ENCODE peak calls at places on chromosomes 12 and 14, in four cellular contexts. X is astrocyte of the spinal cord, H is OCI-LY7, G is RWPE1. W is an unnamed sample.

GRCh38 chr12:95882080-95882479 is 23.3 kb downstream of the SNRPF start:
- DNase-seq in X (peak), H (no peak), G (no peak), W (no peak)

GRCh38 chr14:24196071-24197061 is 1.1 kb upstream of the TM9SF1 start:
- DNase-seq in X (peak), H (peak), G (no peak), W (peak)

GRCh38 chr12:10031771-10032175 is 1.3 kb downstream of the CLEC9A start:
- DNase-seq in X (peak), H (no peak), G (peak), W (peak)

GRCh38 chr14:97442363-97442762 is 645.2 kb downstream of the VRK1 start:
- DNase-seq in X (no peak), H (no peak), G (no peak), W (no peak)

GRCh38 chr12:28610401-28611114 is 420.3 kb downstream of the CCDC91 start:
- DNase-seq in X (peak), H (no peak), G (no peak), W (no peak)

GRCh38 chr12:123900898-123901376 is 71.7 kb downstream of the CCDC92 start:
- DNase-seq in X (peak), H (no peak), G (no peak), W (no peak)

GRCh38 chr12:118061011-118061875 is at the start of gene WSB2:
- DNase-seq in X (peak), H (peak), G (peak), W (peak)

GRCh38 chr12:118645219-118645618 is 268.9 kb downstream of the SUDS3 start:
- DNase-seq in X (no peak), H (peak), G (peak), W (no peak)

GRCh38 chr12:123712780-123713319 is 697 bp downstream of the ATP6V0A2 start:
- DNase-seq in X (peak), H (no peak), G (no peak), W (no peak)

GRCh38 chr12:79174656-79175055 is 310.1 kb downstream of the SYT1 start:
- DNase-seq in X (peak), H (peak), G (peak), W (peak)

GRCh38 chr14:50954811-50955372 is 10.6 kb upstream of the PYGL start:
- DNase-seq in X (peak), H (peak), G (peak), W (peak)

GRCh38 chr12:11861864-11862600 is 208.7 kb upstream of the BCL2L14 start:
- DNase-seq in X (no peak), H (no peak), G (no peak), W (no peak)

GRCh38 chr14:69711065-69711464 is 55.9 kb upstream of the SRSF5 start:
- DNase-seq in X (no peak), H (no peak), G (no peak), W (peak)

GRCh38 chr14:105019861-105020814 is 745 bp downstream of the CDCA4 start:
- DNase-seq in X (peak), H (peak), G (no peak), W (peak)

GRCh38 chr12:109131522-109132050 is 15.2 kb downstream of the ACACB start:
- DNase-seq in X (no peak), H (peak), G (no peak), W (no peak)

GRCh38 chr12:109127533-109128242 is 11.3 kb downstream of the ACACB start:
- DNase-seq in X (no peak), H (no peak), G (no peak), W (no peak)

GRCh38 chr12:109130755-109131521 is 14.6 kb downstream of the ACACB start:
- DNase-seq in X (no peak), H (peak), G (no peak), W (no peak)

GRCh38 chr12:109126781-109127180 is 10.4 kb downstream of the ACACB start:
- DNase-seq in X (no peak), H (no peak), G (no peak), W (peak)

GRCh38 chr12:109130297-109130696 is 13.9 kb downstream of the ACACB start:
- DNase-seq in X (no peak), H (no peak), G (no peak), W (no peak)
- TF ChIP-seq CTCF in X (no peak), H (no peak), G (no peak), W (no peak)

GRCh38 chr12:67630373-67631088 is 18.0 kb upstream of the DYRK2 start:
- DNase-seq in X (peak), H (peak), G (no peak), W (peak)
- TF ChIP-seq CTCF in X (no peak), H (peak), G (no peak), W (no peak)

GRCh38 chr12:6335451-6336078 is 6.3 kb downstream of the TNFRSF1A start:
- DNase-seq in X (peak), H (peak), G (peak), W (peak)
- TF ChIP-seq CTCF in X (peak), H (peak), G (peak), W (peak)

GRCh38 chr14:60304509-60304908 is 55.5 kb downstream of the PPM1A start:
- DNase-seq in X (no peak), H (no peak), G (no peak), W (no peak)
- TF ChIP-seq CTCF in X (no peak), H (no peak), G (no peak), W (no peak)

GRCh38 chr14:64963611-64964010 is 8.5 kb downstream of the RAB15 start:
- DNase-seq in X (no peak), H (no peak), G (no peak), W (no peak)

GRCh38 chr14:64958201-64958600 is 13.9 kb downstream of the RAB15 start:
- DNase-seq in X (no peak), H (no peak), G (no peak), W (no peak)

GRCh38 chr14:64958743-64959142 is 13.4 kb downstream of the RAB15 start:
- DNase-seq in X (no peak), H (no peak), G (no peak), W (no peak)

GRCh38 chr14:64956697-64957412 is 14.3 kb upstream of the GPX2 start:
- DNase-seq in X (no peak), H (no peak), G (no peak), W (no peak)

DNA sequence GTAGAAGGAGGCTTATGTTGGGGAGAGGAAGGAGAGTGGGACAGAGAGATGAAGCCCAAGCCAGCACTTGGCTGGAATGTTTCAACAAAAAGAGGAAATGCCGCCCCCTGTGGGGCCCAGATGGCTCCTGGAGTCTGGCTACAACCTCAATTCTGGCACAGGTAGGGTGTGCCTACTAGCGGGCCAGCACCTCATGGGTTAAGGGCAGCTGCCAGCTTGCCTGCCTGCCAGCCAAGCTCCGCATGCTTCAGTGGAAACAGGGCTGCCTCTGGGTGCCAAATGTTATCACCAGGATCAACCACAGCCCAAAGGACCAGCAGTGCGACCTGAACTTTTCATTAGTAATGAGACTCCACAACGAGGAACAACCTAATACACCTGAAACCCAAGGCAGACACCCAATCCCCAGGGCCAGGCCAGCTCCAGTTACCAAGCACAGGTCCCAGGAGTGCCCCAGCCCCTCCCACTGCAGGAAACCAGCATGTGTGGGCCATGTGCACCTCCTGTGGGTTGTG is 11.3 kb downstream of the RAB15 start:
- DNase-seq in X (no peak), H (no peak), G (no peak), W (no peak)
- TF ChIP-seq CTCF in X (peak), H (peak), G (no peak), W (no peak)

DNA sequence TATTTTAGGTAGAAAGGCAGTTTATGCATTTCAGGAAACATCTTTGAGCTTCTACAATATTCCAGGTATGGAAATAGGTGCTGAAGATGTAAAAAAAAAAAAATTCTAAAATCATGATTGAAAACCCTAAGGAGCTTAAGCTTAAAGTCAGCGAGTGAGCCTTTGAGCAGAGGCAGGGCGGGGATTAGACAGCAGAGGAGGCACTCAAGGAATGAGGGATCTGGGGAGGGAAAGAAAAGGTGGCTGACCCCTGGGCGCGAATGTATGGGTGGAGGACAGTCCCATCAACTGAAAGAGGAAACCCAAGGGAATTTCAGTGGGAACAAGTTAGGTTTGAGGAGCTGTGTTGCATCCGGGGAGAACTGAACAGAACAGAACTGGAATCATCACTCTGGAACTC is 6.4 kb upstream of the PTMS start:
- DNase-seq in X (no peak), H (no peak), G (no peak), W (no peak)
- TF ChIP-seq CTCF in X (no peak), H (no peak), G (no peak), W (no peak)

GRCh38 chr12:111268738-111269572 is 99.9 kb downstream of the PHETA1 start:
- DNase-seq in X (no peak), H (peak), G (no peak), W (no peak)
- TF ChIP-seq CTCF in X (peak), H (peak), G (peak), W (peak)

GRCh38 chr14:23125006-23125405 is 6.0 kb upstream of the CEBPE start:
- DNase-seq in X (no peak), H (no peak), G (no peak), W (no peak)

GRCh38 chr14:23124337-23124954 is 5.4 kb upstream of the CEBPE start:
- DNase-seq in X (no peak), H (no peak), G (no peak), W (no peak)

GRCh38 chr14:23125933-23126524 is 7.0 kb upstream of the CEBPE start:
- DNase-seq in X (no peak), H (no peak), G (no peak), W (no peak)

GRCh38 chr14:23127861-23128260 is 8.8 kb upstream of the CEBPE start:
- DNase-seq in X (no peak), H (no peak), G (no peak), W (no peak)

DNA sequence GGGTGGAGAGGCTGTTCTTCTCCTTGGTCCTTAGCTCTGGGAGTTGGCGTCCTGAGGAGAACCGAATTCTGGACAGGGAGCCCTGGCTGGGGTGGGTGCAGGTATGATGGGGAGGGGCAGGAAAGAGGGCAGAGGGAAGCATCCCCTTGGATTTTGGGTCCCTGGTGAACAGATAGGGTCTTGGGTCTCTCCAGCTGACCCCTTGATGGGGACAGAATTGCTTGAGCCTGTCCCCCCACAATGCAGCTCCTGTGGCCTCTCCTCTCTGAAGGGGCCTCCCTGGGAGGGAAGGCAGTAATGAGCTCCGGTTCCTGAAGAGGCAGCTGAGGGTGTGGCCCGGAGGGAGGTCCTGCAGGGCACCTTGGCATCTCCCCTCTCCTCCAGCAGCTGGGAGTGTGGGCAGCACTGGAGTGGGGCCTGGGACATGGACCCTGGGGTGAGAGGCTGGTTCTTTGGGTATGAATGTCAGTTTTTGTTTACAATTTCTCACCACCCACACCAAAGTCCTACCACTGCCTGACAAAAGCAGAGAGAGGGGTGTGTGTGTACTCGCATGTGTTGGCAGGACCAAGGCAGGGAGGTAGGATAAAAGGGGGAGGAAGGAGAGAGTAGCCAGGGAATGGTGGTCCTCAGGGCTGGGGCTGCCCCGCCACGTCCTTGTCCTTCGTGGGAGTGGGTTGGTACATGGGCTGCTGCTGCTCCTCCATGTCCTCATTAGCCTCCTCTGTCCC is 7.7 kb upstream of the CEBPE start:
- DNase-seq in X (no peak), H (no peak), G (no peak), W (no peak)
- TF ChIP-seq CTCF in X (no peak), H (no peak), G (no peak), W (no peak)

W was measured in fibroblast of pulmonary artery.